ENCODE peak calls at places on chromosomes 12 and 14, in nine cellular contexts. T, D, M, A, H, I, S, Q and N are unnamed samples.

GRCh38 chr12:65100140-65100539 is 21.0 kb downstream of the WIF1 start:
- DNase-seq in T (no peak), D (peak; percentile 14), M (peak; percentile 16), A (no peak), H (no peak), I (no peak), S (no peak), Q (no peak), N (peak; percentile 22)

GRCh38 chr12:122871851-122872785 is 23.8 kb downstream of the VPS37B start:
- DNase-seq in T (no peak), D (peak; percentile 91), M (peak; percentile 78), A (peak; percentile 85), H (no peak), I (peak; percentile 88), S (peak; percentile 43), Q (peak; percentile 34), N (no peak)

GRCh38 chr12:61412209-61412608 is 848.0 kb upstream of the USP15 start:
- DNase-seq in T (no peak), D (no peak), M (no peak), A (no peak), H (no peak), I (no peak), S (no peak), Q (no peak), N (no peak)

GRCh38 chr12:75825686-75826085 is 205.9 kb downstream of the PHLDA1 start:
- DNase-seq in T (no peak), D (no peak), M (peak; percentile 68), A (no peak), H (peak; percentile 88), I (no peak), S (no peak), Q (no peak), N (peak; percentile 17)

GRCh38 chr12:121610239-121611149 is 15.8 kb upstream of the ORAI1 start:
- DNase-seq in T (no peak), D (no peak), M (peak; percentile 55), A (no peak), H (no peak), I (no peak), S (no peak), Q (peak; percentile 57), N (no peak)

GRCh38 chr12:43221216-43221615 is 330.8 kb downstream of the ADAMTS20 start:
- DNase-seq in T (no peak), D (no peak), M (no peak), A (no peak), H (no peak), I (no peak), S (no peak), Q (no peak), N (no peak)

GRCh38 chr12:110533607-110534006 is 31.5 kb downstream of the RAD9B start:
- DNase-seq in T (no peak), D (no peak), M (no peak), A (no peak), H (no peak), I (no peak), S (no peak), Q (no peak), N (no peak)

GRCh38 chr12:6909421-6910145 is 4.8 kb upstream of the ENO2 start:
- DNase-seq in T (no peak), D (no peak), M (no peak), A (no peak), H (no peak), I (no peak), S (no peak), Q (no peak), N (no peak)

GRCh38 chr14:40684328-40684727 is 922.3 kb upstream of the LRFN5 start:
- DNase-seq in T (no peak), D (no peak), M (no peak), A (no peak), H (no peak), I (no peak), S (no peak), Q (no peak), N (no peak)

GRCh38 chr12:121293603-121294002 is 2.9 kb downstream of the CAMKK2 start:
- DNase-seq in T (no peak), D (no peak), M (no peak), A (no peak), H (no peak), I (no peak), S (no peak), Q (no peak), N (no peak)

GRCh38 chr14:106347291-106347778 is 821.0 kb downstream of the TMEM121 start:
- DNase-seq in T (no peak), D (no peak), M (no peak), A (no peak), H (no peak), I (no peak), S (no peak), Q (no peak), N (no peak)

GRCh38 chr12:131943389-131943788 is 6.4 kb upstream of the EP400 start:
- DNase-seq in T (no peak), D (no peak), M (no peak), A (no peak), H (no peak), I (no peak), S (no peak), Q (no peak), N (no peak)

GRCh38 chr14:67477926-67478915 is 10.3 kb downstream of the TMEM229B start:
- DNase-seq in T (no peak), D (no peak), M (no peak), A (no peak), H (no peak), I (no peak), S (no peak), Q (no peak), N (no peak)

GRCh38 chr14:78997811-78998210 is 827.6 kb downstream of the NRXN3 start:
- DNase-seq in T (no peak), D (no peak), M (peak; percentile 51), A (peak; percentile 20), H (no peak), I (peak; percentile 29), S (peak; percentile 5), Q (no peak), N (peak; percentile 28)

GRCh38 chr12:67617619-67618018 is 30.9 kb upstream of the DYRK2 start:
- DNase-seq in T (no peak), D (no peak), M (no peak), A (no peak), H (no peak), I (no peak), S (no peak), Q (no peak), N (no peak)

GRCh38 chr14:76168531-76168930 is 16.8 kb downstream of the GPATCH2L start:
- DNase-seq in T (no peak), D (no peak), M (peak; percentile 29), A (no peak), H (no peak), I (no peak), S (no peak), Q (no peak), N (no peak)

GRCh38 chr12:124484526-124484953 is 82.9 kb downstream of the NCOR2 start:
- DNase-seq in T (no peak), D (peak; percentile 63), M (no peak), A (no peak), H (no peak), I (no peak), S (no peak), Q (no peak), N (no peak)

GRCh38 chr12:55933158-55933798 is 2.3 kb downstream of the DGKA start:
- DNase-seq in T (peak; percentile 41), D (peak; percentile 72), M (peak; percentile 30), A (no peak), H (no peak), I (peak; percentile 50), S (no peak), Q (no peak), N (peak; percentile 95)

GRCh38 chr14:80663541-80663940 is 278.0 kb downstream of the CEP128 start:
- DNase-seq in T (no peak), D (no peak), M (no peak), A (no peak), H (no peak), I (no peak), S (no peak), Q (no peak), N (no peak)

GRCh38 chr12:10182662-10183061 is 3.8 kb downstream of the TMEM52B start:
- DNase-seq in T (no peak), D (peak; percentile 43), M (peak; percentile 88), A (no peak), H (no peak), I (no peak), S (no peak), Q (no peak), N (peak; percentile 85)

GRCh38 chr12:112346194-112346593 is 36.0 kb downstream of the HECTD4 start:
- DNase-seq in T (no peak), D (no peak), M (no peak), A (no peak), H (no peak), I (no peak), S (no peak), Q (no peak), N (no peak)

GRCh38 chr12:80154261-80154660 is 54.9 kb downstream of the OTOGL start:
- DNase-seq in T (no peak), D (no peak), M (peak; percentile 23), A (no peak), H (no peak), I (no peak), S (no peak), Q (no peak), N (no peak)

GRCh38 chr12:122403115-122403770 is 19.2 kb downstream of the CLIP1 start:
- DNase-seq in T (no peak), D (no peak), M (no peak), A (no peak), H (no peak), I (no peak), S (no peak), Q (no peak), N (no peak)

GRCh38 chr12:29552324-29552927 is 54.9 kb upstream of the OVCH1 start:
- DNase-seq in T (peak; percentile 8), D (peak; percentile 75), M (peak; percentile 76), A (peak; percentile 51), H (peak; percentile 51), I (peak; percentile 59), S (no peak), Q (peak; percentile 65), N (peak; percentile 68)

GRCh38 chr12:124681779-124682391 is 114.5 kb upstream of the NCOR2 start:
- DNase-seq in T (peak; percentile 36), D (no peak), M (peak; percentile 91), A (peak; percentile 77), H (peak; percentile 52), I (no peak), S (no peak), Q (peak; percentile 84), N (peak; percentile 41)

GRCh38 chr14:104048758-104049496 is 36.6 kb upstream of the ASPG start:
- DNase-seq in T (no peak), D (no peak), M (peak; percentile 80), A (no peak), H (no peak), I (no peak), S (no peak), Q (no peak), N (peak; percentile 21)

GRCh38 chr12:97267803-97268202 is 194.8 kb upstream of the RMST start:
- DNase-seq in T (no peak), D (no peak), M (no peak), A (no peak), H (no peak), I (no peak), S (no peak), Q (no peak), N (no peak)

GRCh38 chr12:6269986-6270385 is 40.5 kb upstream of the PLEKHG6 start:
- DNase-seq in T (no peak), D (no peak), M (no peak), A (no peak), H (no peak), I (no peak), S (no peak), Q (no peak), N (no peak)

GRCh38 chr12:39958377-39958776 is 147.5 kb downstream of the SLC2A13 start:
- DNase-seq in T (no peak), D (peak; percentile 7), M (no peak), A (no peak), H (no peak), I (peak; percentile 10), S (no peak), Q (no peak), N (no peak)

GRCh38 chr12:1878695-1879094 is 39.8 kb downstream of the CACNA2D4 start:
- DNase-seq in T (no peak), D (no peak), M (no peak), A (no peak), H (no peak), I (no peak), S (no peak), Q (no peak), N (no peak)

GRCh38 chr12:28369483-28369882 is 179.2 kb downstream of the CCDC91 start:
- DNase-seq in T (no peak), D (peak; percentile 16), M (no peak), A (no peak), H (no peak), I (no peak), S (no peak), Q (no peak), N (no peak)